ENCODE peak calls at places on chromosomes 16 and 17, in nine cellular contexts. L is SJSA1; G is neuronal stem cell; M is CD8-positive, alpha-beta memory T cell; Y is OCI-LY7; T is mammary epithelial cell; C is left lung; R is mucosa of descending colon; F is HCT116. H is an unnamed sample.

GRCh38 chr17:76119409-76120371 is 16.1 kb upstream of the EXOC7 start:
- DNase-seq in L (no peak), G (no peak), M (no peak), Y (no peak), T (no peak), C (no peak), R (no peak), F (no peak), H (peak; percentile 74)

GRCh38 chr16:68364601-68364998 is 53.8 kb downstream of the PRMT7 start:
- DNase-seq in L (no peak), G (no peak), M (no peak), Y (no peak), T (no peak), C (no peak), R (no peak), F (no peak), H (peak; percentile 80)

GRCh38 chr17:49431743-49432142 is 17.1 kb upstream of the PHB1 start:
- DNase-seq in L (no peak), G (no peak), M (no peak), Y (no peak), T (no peak), C (no peak), R (no peak), F (no peak), H (peak; percentile 40)

GRCh38 chr16:88758227-88758943 is 26.6 kb downstream of the PIEZO1 start:
- DNase-seq in L (no peak), G (no peak), M (no peak), Y (no peak), T (no peak), C (no peak), R (no peak), F (no peak), H (no peak)

GRCh38 chr16:11050536-11050935 is 106.2 kb downstream of the CLEC16A start:
- DNase-seq in L (no peak), G (no peak), M (no peak), Y (no peak), T (no peak), C (no peak), R (no peak), F (no peak), H (no peak)

GRCh38 chr16:7025616-7026190 is 306.9 kb upstream of the RBFOX1 start:
- DNase-seq in L (no peak), G (peak; percentile 88), M (no peak), Y (peak; percentile 57), T (no peak), C (peak; percentile 40), R (peak; percentile 78), F (no peak), H (peak; percentile 96)

GRCh38 chr16:53111078-53111776 is 56.4 kb downstream of the CHD9 start:
- DNase-seq in L (no peak), G (no peak), M (no peak), Y (no peak), T (peak; percentile 21), C (no peak), R (no peak), F (no peak), H (no peak)

GRCh38 chr16:79805621-79806020 is 205.1 kb upstream of the MAF start:
- DNase-seq in L (no peak), G (peak; percentile 6), M (no peak), Y (no peak), T (peak; percentile 3), C (no peak), R (no peak), F (no peak), H (peak; percentile 67)

GRCh38 chr16:29154676-29155121 is 169.8 kb downstream of the LAT start:
- DNase-seq in L (no peak), G (no peak), M (no peak), Y (no peak), T (no peak), C (no peak), R (no peak), F (no peak), H (no peak)

GRCh38 chr16:12010388-12011251 is 34.1 kb downstream of the SNX29 start:
- DNase-seq in L (no peak), G (no peak), M (no peak), Y (peak; percentile 75), T (no peak), C (no peak), R (no peak), F (no peak), H (no peak)

GRCh38 chr17:57327176-57327970 is 71.0 kb downstream of the MSI2 start:
- DNase-seq in L (no peak), G (no peak), M (no peak), Y (no peak), T (no peak), C (no peak), R (no peak), F (no peak), H (no peak)

DNA sequence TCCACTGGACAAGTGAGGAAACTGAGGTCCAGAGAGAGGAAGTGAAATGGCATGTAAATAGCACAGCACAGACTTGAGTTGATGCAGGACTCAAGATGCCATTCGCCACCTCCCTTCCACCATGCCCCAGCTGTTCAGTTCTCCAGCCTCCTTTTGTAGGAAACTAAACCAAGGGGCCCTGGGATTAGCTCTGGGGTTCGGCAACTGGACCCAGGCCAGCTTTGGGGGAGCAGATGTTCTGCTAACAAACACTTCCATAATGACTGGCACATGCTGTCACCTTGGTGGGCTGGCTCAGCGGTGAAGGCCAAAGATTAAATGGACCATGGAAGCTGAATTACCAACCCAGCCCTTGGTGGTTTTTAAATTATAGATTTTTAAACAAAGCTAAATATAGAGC is 77.0 kb downstream of the IRX6 start:
- DNase-seq in L (no peak), G (no peak), M (no peak), Y (no peak), T (no peak), C (no peak), R (no peak), F (no peak), H (no peak)
- H3K36me3 ChIP-seq in L (no peaks in the 10 kb centered on the region), G (no peaks in the 10 kb centered on the region), M (no peaks in the 10 kb centered on the region), Y (no peaks in the 10 kb centered on the region), T (no peaks in the 10 kb centered on the region), C (no peaks in the 10 kb centered on the region), R (no peaks in the 10 kb centered on the region), F (no peaks in the 10 kb centered on the region), H (no peaks in the 10 kb centered on the region)

GRCh38 chr16:682493-683395 is 1.4 kb downstream of the JMJD8 start:
- DNase-seq in L (no peak), G (no peak), M (no peak), Y (no peak), T (no peak), C (no peak), R (peak; percentile 31), F (no peak), H (no peak)
- H3K36me3 ChIP-seq in L (peaks cover 74% of the 10 kb centered on the region), G (peaks cover 62% of the 10 kb centered on the region), M (peaks cover 8% of the 10 kb centered on the region), Y (peaks cover 46% of the 10 kb centered on the region), T (peaks cover 17% of the 10 kb centered on the region), C (peaks cover 50% of the 10 kb centered on the region), R (peaks cover 5% of the 10 kb centered on the region), F (no peaks in the 10 kb centered on the region), H (peaks cover 36% of the 10 kb centered on the region)

GRCh38 chr16:23403547-23403946 is 49.4 kb downstream of the COG7 start:
- DNase-seq in L (no peak), G (no peak), M (no peak), Y (no peak), T (no peak), C (no peak), R (no peak), F (no peak), H (no peak)

GRCh38 chr16:23406546-23407240 is 46.3 kb downstream of the COG7 start:
- DNase-seq in L (no peak), G (no peak), M (no peak), Y (no peak), T (no peak), C (no peak), R (no peak), F (no peak), H (no peak)

GRCh38 chr16:23410176-23410575 is 42.8 kb downstream of the COG7 start:
- DNase-seq in L (peak; percentile 69), G (no peak), M (no peak), Y (no peak), T (no peak), C (no peak), R (no peak), F (no peak), H (peak; percentile 62)

GRCh38 chr16:23408242-23409201 is 44.5 kb downstream of the COG7 start:
- DNase-seq in L (no peak), G (peak; percentile 32), M (no peak), Y (no peak), T (no peak), C (no peak), R (peak; percentile 83), F (no peak), H (no peak)

DNA sequence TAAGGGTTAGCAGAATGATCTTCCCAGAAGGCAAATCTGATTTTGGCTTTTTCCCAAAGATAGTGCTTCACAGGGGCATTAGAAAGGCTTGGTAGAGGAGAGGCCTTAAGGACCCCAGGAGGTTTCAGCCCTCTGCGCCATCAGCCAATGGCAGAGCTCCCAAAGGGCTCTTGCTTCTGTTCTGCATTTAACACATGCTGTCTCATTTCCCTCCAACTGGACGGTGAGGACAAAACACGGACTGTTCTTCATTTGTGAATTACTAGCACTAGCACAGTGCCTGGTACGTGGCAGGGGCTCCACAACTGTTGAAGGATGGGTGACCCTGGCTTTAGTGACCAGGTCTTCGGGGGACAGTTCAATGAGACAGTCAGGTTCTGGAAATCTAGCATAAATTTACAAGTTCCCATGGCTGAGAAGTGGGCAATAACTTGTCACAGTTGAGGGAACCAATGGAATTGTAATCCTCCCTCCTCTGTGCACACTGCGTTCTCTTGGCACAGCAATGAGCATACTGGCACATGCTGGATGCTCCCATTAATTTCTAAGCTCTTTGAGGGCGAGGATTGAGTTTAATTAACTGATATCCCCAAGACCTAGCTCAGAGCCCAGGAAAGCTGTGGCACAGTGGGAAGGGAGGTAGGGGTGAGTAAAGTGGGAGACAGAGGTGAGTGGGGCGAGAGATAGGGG is 45.4 kb downstream of the COG7 start:
- DNase-seq in L (no peak), G (no peak), M (no peak), Y (no peak), T (no peak), C (no peak), R (no peak), F (no peak), H (no peak)
- H3K36me3 ChIP-seq in L (peaks cover 61% of the 10 kb centered on the region), G (peaks cover 81% of the 10 kb centered on the region), M (peaks cover 33% of the 10 kb centered on the region), Y (peaks cover 24% of the 10 kb centered on the region), T (peaks cover 13% of the 10 kb centered on the region), C (peaks cover 84% of the 10 kb centered on the region), R (peaks cover 5% of the 10 kb centered on the region), F (peaks cover 8% of the 10 kb centered on the region), H (peaks cover 46% of the 10 kb centered on the region)

GRCh38 chr17:29583324-29584248 is 5.9 kb downstream of the GIT1 start:
- DNase-seq in L (no peak), G (no peak), M (no peak), Y (no peak), T (peak; percentile 91), C (no peak), R (no peak), F (no peak), H (peak; percentile 45)

GRCh38 chr17:29579866-29580771 is 9.3 kb downstream of the GIT1 start:
- DNase-seq in L (peak; percentile 67), G (no peak), M (peak; percentile 86), Y (peak; percentile 89), T (peak; percentile 73), C (peak; percentile 82), R (peak; percentile 95), F (peak; percentile 67), H (peak; percentile 97)

GRCh38 chr17:29581583-29582253 is 7.7 kb downstream of the GIT1 start:
- DNase-seq in L (no peak), G (no peak), M (no peak), Y (no peak), T (peak; percentile 91), C (no peak), R (no peak), F (no peak), H (peak; percentile 45)

GRCh38 chr17:29582767-29583166 is 6.7 kb downstream of the GIT1 start:
- DNase-seq in L (no peak), G (no peak), M (no peak), Y (no peak), T (no peak), C (no peak), R (no peak), F (no peak), H (peak; percentile 39)

GRCh38 chr17:29582254-29582765 is 7.1 kb downstream of the GIT1 start:
- DNase-seq in L (no peak), G (no peak), M (no peak), Y (no peak), T (no peak), C (no peak), R (no peak), F (no peak), H (no peak)
- H3K36me3 ChIP-seq in L (peaks cover 35% of the 10 kb centered on the region), G (peaks cover 63% of the 10 kb centered on the region), M (peaks cover 3% of the 10 kb centered on the region), Y (peaks cover 47% of the 10 kb centered on the region), T (peaks cover 14% of the 10 kb centered on the region), C (peaks cover 51% of the 10 kb centered on the region), R (no peaks in the 10 kb centered on the region), F (peaks cover 6% of the 10 kb centered on the region), H (peaks cover 27% of the 10 kb centered on the region)

H was measured in endodermal cell.